ENCODE peak calls at places on chromosomes 12 and 14, in six cellular contexts. X, Y, U, J, W and I are unnamed samples.

GRCh38 chr12:25796523-25797000 is 161.9 kb upstream of the RASSF8 start:
- DNase-seq in X (no peak), Y (no peak), U (no peak), J (no peak), W (no peak), I (no peak)

GRCh38 chr12:114013601-114014345 is 47.6 kb upstream of the RBM19 start:
- DNase-seq in X (no peak), Y (peak; percentile 60), U (no peak), J (no peak), W (no peak), I (peak; percentile 1)

GRCh38 chr14:100673085-100673806 is 53.4 kb upstream of the DLK1 start:
- DNase-seq in X (no peak), Y (peak; percentile 90), U (no peak), J (no peak), W (no peak), I (no peak)

GRCh38 chr12:47767197-47767724 is 5.8 kb upstream of the SLC48A1 start:
- DNase-seq in X (no peak), Y (peak; percentile 40), U (peak; percentile 37), J (peak; percentile 63), W (peak; percentile 51), I (no peak)

GRCh38 chr14:63727231-63727735 is 582 bp downstream of the SGPP1 start:
- DNase-seq in X (no peak), Y (no peak), U (no peak), J (peak; percentile 16), W (no peak), I (no peak)

GRCh38 chr12:106090586-106091411 is 48.0 kb downstream of the NUAK1 start:
- DNase-seq in X (no peak), Y (no peak), U (no peak), J (no peak), W (no peak), I (no peak)

GRCh38 chr12:109485201-109485600 is 7.8 kb downstream of the UBE3B start:
- DNase-seq in X (no peak), Y (no peak), U (no peak), J (no peak), W (no peak), I (no peak)

GRCh38 chr14:85688024-85688423 is 158.1 kb downstream of the FLRT2 start:
- DNase-seq in X (no peak), Y (no peak), U (no peak), J (no peak), W (no peak), I (no peak)

GRCh38 chr12:47268501-47269459 is 189.0 kb upstream of the AMIGO2 start:
- DNase-seq in X (no peak), Y (no peak), U (no peak), J (no peak), W (no peak), I (no peak)

GRCh38 chr12:51814311-51815088 is 34.0 kb downstream of the FIGNL2 start:
- DNase-seq in X (no peak), Y (no peak), U (peak; percentile 27), J (peak; percentile 61), W (peak; percentile 54), I (peak; percentile 50)

GRCh38 chr14:77106666-77107065 is 8.6 kb downstream of the CIPC start:
- DNase-seq in X (no peak), Y (no peak), U (no peak), J (no peak), W (no peak), I (no peak)

GRCh38 chr14:29743566-29743965 is 184.1 kb downstream of the PRKD1 start:
- DNase-seq in X (no peak), Y (no peak), U (no peak), J (no peak), W (no peak), I (no peak)

GRCh38 chr12:42385341-42385841 is 59.4 kb downstream of the PPHLN1 start:
- DNase-seq in X (no peak), Y (no peak), U (no peak), J (no peak), W (no peak), I (peak; percentile 15)